ENCODE peak calls at places on chromosomes 5 and 9, in four cellular contexts. One of them, this sample, is unnamed. For H3K36me3, the result is how much of the 10 kb centered on the place peaks cover.

GRCh38 chr9:36948051-36948450 is 86.0 kb downstream of the PAX5 start:
- DNase-seq in neuronal stem cell: no peak
- DNase-seq in tibial nerve: no peak
- DNase-seq in effector memory CD4-positive, alpha-beta T cell: no peak
- DNase-seq in this sample: no peak

GRCh38 chr9:70043689-70044449 is at the start of gene MAMDC2:
- DNase-seq in neuronal stem cell: peak
- DNase-seq in tibial nerve: peak
- DNase-seq in effector memory CD4-positive, alpha-beta T cell: no peak
- DNase-seq in this sample: no peak

GRCh38 chr9:86660146-86660545 is 287.2 kb downstream of the GAS1 start:
- DNase-seq in neuronal stem cell: no peak
- DNase-seq in tibial nerve: no peak
- DNase-seq in effector memory CD4-positive, alpha-beta T cell: no peak
- DNase-seq in this sample: no peak

GRCh38 chr5:51439232-51439631 is 56.0 kb downstream of the ISL1 start:
- DNase-seq in neuronal stem cell: no peak
- DNase-seq in tibial nerve: no peak
- DNase-seq in effector memory CD4-positive, alpha-beta T cell: no peak
- DNase-seq in this sample: no peak

GRCh38 chr5:27491746-27492439 is 453.5 kb upstream of the CDH9 start:
- DNase-seq in neuronal stem cell: no peak
- DNase-seq in tibial nerve: no peak
- DNase-seq in effector memory CD4-positive, alpha-beta T cell: no peak
- DNase-seq in this sample: no peak

GRCh38 chr5:153860482-153860881 is 178.2 kb downstream of the FAM114A2 start:
- DNase-seq in neuronal stem cell: no peak
- DNase-seq in tibial nerve: no peak
- DNase-seq in effector memory CD4-positive, alpha-beta T cell: no peak
- DNase-seq in this sample: no peak

GRCh38 chr5:33440482-33441240 is at the start of gene TARS1:
- DNase-seq in neuronal stem cell: peak
- DNase-seq in tibial nerve: peak
- DNase-seq in effector memory CD4-positive, alpha-beta T cell: peak
- DNase-seq in this sample: peak

GRCh38 chr9:126415741-126416370 is 89.2 kb downstream of the MVB12B start:
- DNase-seq in neuronal stem cell: no peak
- DNase-seq in tibial nerve: no peak
- DNase-seq in effector memory CD4-positive, alpha-beta T cell: no peak
- DNase-seq in this sample: no peak

GRCh38 chr5:96871022-96871388 is 5.3 kb upstream of the ERAP2 start:
- DNase-seq in neuronal stem cell: no peak
- DNase-seq in tibial nerve: no peak
- DNase-seq in effector memory CD4-positive, alpha-beta T cell: no peak
- DNase-seq in this sample: no peak

GRCh38 chr9:126581893-126582292 is 31.8 kb upstream of the LMX1B start:
- DNase-seq in neuronal stem cell: no peak
- DNase-seq in tibial nerve: no peak
- DNase-seq in effector memory CD4-positive, alpha-beta T cell: no peak
- DNase-seq in this sample: no peak

GRCh38 chr5:172179032-172179989 is 8.7 kb downstream of the STK10 start:
- DNase-seq in neuronal stem cell: no peak
- DNase-seq in tibial nerve: no peak
- DNase-seq in effector memory CD4-positive, alpha-beta T cell: peak
- DNase-seq in this sample: no peak
- H3K4me3 ChIP-seq in neuronal stem cell: no peak
- H3K4me3 ChIP-seq in tibial nerve: peak
- H3K4me3 ChIP-seq in effector memory CD4-positive, alpha-beta T cell: peak
- H3K4me3 ChIP-seq in this sample: no peak

GRCh38 chr5:150156540-150156939 is 895 bp upstream of the PDGFRB start:
- DNase-seq in neuronal stem cell: no peak
- DNase-seq in tibial nerve: no peak
- DNase-seq in effector memory CD4-positive, alpha-beta T cell: no peak
- DNase-seq in this sample: no peak

GRCh38 chr5:150155258-150156032 is at the start of gene PDGFRB:
- DNase-seq in neuronal stem cell: peak
- DNase-seq in tibial nerve: peak
- DNase-seq in effector memory CD4-positive, alpha-beta T cell: no peak
- DNase-seq in this sample: no peak

GRCh38 chr5:150154618-150155134 is 969 bp downstream of the PDGFRB start:
- DNase-seq in neuronal stem cell: no peak
- DNase-seq in tibial nerve: no peak
- DNase-seq in effector memory CD4-positive, alpha-beta T cell: no peak
- DNase-seq in this sample: no peak

GRCh38 chr5:150153957-150154617 is 1.6 kb downstream of the PDGFRB start:
- DNase-seq in neuronal stem cell: no peak
- DNase-seq in tibial nerve: no peak
- DNase-seq in effector memory CD4-positive, alpha-beta T cell: no peak
- DNase-seq in this sample: no peak

DNA sequence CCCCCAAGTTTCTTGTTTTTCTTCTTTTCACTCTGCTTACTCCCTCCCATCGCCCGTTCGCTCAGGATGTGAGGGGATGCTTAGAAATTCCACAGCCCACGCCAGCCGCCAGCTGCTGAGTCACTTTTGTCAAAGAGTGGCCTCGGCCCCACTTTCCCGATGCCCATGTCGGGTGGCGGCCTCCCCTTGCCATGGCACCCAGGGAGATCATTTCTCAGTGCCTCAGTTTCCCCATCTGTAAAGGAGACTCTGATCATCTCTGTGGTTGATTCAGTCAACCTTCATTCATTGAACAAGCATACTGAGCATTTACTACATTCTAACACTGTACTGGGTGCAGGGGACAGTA is 362 bp upstream of the PDGFRB start:
- DNase-seq in neuronal stem cell: no peak
- DNase-seq in tibial nerve: no peak
- DNase-seq in effector memory CD4-positive, alpha-beta T cell: no peak
- DNase-seq in this sample: no peak
- H3K36me3 ChIP-seq in neuronal stem cell: under half
- H3K36me3 ChIP-seq in tibial nerve: under half
- H3K36me3 ChIP-seq in effector memory CD4-positive, alpha-beta T cell: under half
- H3K36me3 ChIP-seq in this sample: under half

GRCh38 chr5:132225165-132226032 is 2.3 kb downstream of the P4HA2 start:
- DNase-seq in neuronal stem cell: no peak
- DNase-seq in tibial nerve: peak
- DNase-seq in effector memory CD4-positive, alpha-beta T cell: no peak
- DNase-seq in this sample: no peak

GRCh38 chr5:132227485-132228240 is at the start of gene P4HA2:
- DNase-seq in neuronal stem cell: peak
- DNase-seq in tibial nerve: peak
- DNase-seq in effector memory CD4-positive, alpha-beta T cell: no peak
- DNase-seq in this sample: peak

GRCh38 chr5:132228241-132229035 is 785 bp upstream of the P4HA2 start:
- DNase-seq in neuronal stem cell: no peak
- DNase-seq in tibial nerve: no peak
- DNase-seq in effector memory CD4-positive, alpha-beta T cell: no peak
- DNase-seq in this sample: no peak

GRCh38 chr5:132226516-132227234 is 978 bp downstream of the P4HA2 start:
- DNase-seq in neuronal stem cell: no peak
- DNase-seq in tibial nerve: no peak
- DNase-seq in effector memory CD4-positive, alpha-beta T cell: no peak
- DNase-seq in this sample: no peak

GRCh38 chr5:132227235-132227484 is 493 bp downstream of the P4HA2 start:
- DNase-seq in neuronal stem cell: no peak
- DNase-seq in tibial nerve: no peak
- DNase-seq in effector memory CD4-positive, alpha-beta T cell: no peak
- DNase-seq in this sample: no peak
- H3K4me3 ChIP-seq in neuronal stem cell: peak
- H3K4me3 ChIP-seq in tibial nerve: peak
- H3K4me3 ChIP-seq in effector memory CD4-positive, alpha-beta T cell: peak
- H3K4me3 ChIP-seq in this sample: peak

DNA sequence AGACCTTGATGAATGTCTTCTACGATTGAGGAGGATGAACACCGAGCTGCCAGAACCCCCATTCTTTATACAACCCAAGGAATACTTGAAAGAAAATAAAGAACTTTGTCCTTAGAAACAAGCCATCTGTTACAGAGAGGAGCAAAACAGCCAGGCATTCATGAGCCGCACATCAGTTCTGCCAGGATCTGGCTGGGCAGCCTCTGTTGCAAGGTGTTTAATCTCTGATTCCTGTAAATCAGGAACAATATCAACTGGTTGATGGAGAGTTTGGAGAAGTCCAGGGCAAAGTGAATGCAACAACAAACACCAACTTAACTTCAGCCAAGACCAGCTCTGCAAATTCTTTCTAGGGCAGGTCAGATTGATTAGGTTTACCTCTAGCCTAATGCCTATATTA is 165.5 kb upstream of the DMAC1 start:
- DNase-seq in neuronal stem cell: no peak
- DNase-seq in tibial nerve: no peak
- DNase-seq in effector memory CD4-positive, alpha-beta T cell: no peak
- DNase-seq in this sample: no peak
- H3K36me3 ChIP-seq in neuronal stem cell: under half
- H3K36me3 ChIP-seq in tibial nerve: under half
- H3K36me3 ChIP-seq in effector memory CD4-positive, alpha-beta T cell: under half
- H3K36me3 ChIP-seq in this sample: under half

GRCh38 chr5:1767524-1768282 is 31.9 kb downstream of the MRPL36 start:
- DNase-seq in neuronal stem cell: no peak
- DNase-seq in tibial nerve: no peak
- DNase-seq in effector memory CD4-positive, alpha-beta T cell: no peak
- DNase-seq in this sample: no peak

GRCh38 chr5:1769752-1770442 is 29.7 kb downstream of the MRPL36 start:
- DNase-seq in neuronal stem cell: no peak
- DNase-seq in tibial nerve: no peak
- DNase-seq in effector memory CD4-positive, alpha-beta T cell: no peak
- DNase-seq in this sample: no peak

GRCh38 chr5:1770443-1770802 is 29.2 kb downstream of the MRPL36 start:
- DNase-seq in neuronal stem cell: no peak
- DNase-seq in tibial nerve: no peak
- DNase-seq in effector memory CD4-positive, alpha-beta T cell: no peak
- DNase-seq in this sample: no peak

GRCh38 chr5:1769017-1769640 is 30.5 kb downstream of the MRPL36 start:
- DNase-seq in neuronal stem cell: no peak
- DNase-seq in tibial nerve: no peak
- DNase-seq in effector memory CD4-positive, alpha-beta T cell: no peak
- DNase-seq in this sample: peak

DNA sequence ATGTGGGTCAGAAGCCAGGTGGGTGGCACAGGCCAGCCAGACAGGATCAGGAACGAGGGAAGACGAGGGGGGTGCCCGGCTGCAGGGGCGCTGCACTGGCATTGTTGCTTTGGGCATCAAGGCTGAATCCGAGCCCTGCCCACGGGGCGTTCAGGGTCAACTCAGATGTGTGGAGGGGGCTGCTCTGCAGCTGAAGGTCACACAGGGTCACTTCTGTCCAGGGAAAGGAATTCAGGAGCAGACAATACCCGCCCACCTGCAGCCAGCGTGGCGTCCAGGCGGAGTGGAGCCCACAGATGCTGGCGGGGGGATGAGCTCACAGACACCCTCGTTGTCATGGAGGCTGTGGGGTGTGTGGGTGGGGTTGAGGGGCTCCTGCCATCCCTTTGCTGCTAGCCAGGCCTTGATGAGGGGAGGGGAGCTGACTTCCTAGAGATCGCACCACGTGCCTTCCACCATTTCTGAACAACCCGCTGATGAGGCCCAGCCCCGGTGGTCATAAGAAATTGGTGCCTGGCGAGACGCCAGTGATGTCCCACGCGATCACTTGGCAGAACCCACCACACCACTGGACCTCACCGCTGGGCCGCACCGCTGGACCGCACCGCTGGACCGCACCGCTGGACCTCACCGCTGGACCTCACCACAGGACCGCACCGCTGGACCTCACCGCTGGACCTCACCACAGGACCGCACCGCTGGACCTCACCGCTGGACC is 31.2 kb downstream of the MRPL36 start:
- DNase-seq in neuronal stem cell: peak
- DNase-seq in tibial nerve: no peak
- DNase-seq in effector memory CD4-positive, alpha-beta T cell: no peak
- DNase-seq in this sample: no peak
- H3K4me3 ChIP-seq in neuronal stem cell: no peak
- H3K4me3 ChIP-seq in tibial nerve: no peak
- H3K4me3 ChIP-seq in effector memory CD4-positive, alpha-beta T cell: no peak
- H3K4me3 ChIP-seq in this sample: no peak

GRCh38 chr9:113995963-113996362 is 82.1 kb downstream of the AMBP start:
- DNase-seq in neuronal stem cell: no peak
- DNase-seq in tibial nerve: no peak
- DNase-seq in effector memory CD4-positive, alpha-beta T cell: no peak
- DNase-seq in this sample: no peak

GRCh38 chr9:113992276-113992951 is 85.7 kb downstream of the AMBP start:
- DNase-seq in neuronal stem cell: no peak
- DNase-seq in tibial nerve: peak
- DNase-seq in effector memory CD4-positive, alpha-beta T cell: no peak
- DNase-seq in this sample: no peak

GRCh38 chr9:113992994-113993393 is 85.1 kb downstream of the AMBP start:
- DNase-seq in neuronal stem cell: no peak
- DNase-seq in tibial nerve: no peak
- DNase-seq in effector memory CD4-positive, alpha-beta T cell: no peak
- DNase-seq in this sample: no peak

GRCh38 chr9:113991714-113992113 is 86.4 kb downstream of the AMBP start:
- DNase-seq in neuronal stem cell: no peak
- DNase-seq in tibial nerve: no peak
- DNase-seq in effector memory CD4-positive, alpha-beta T cell: no peak
- DNase-seq in this sample: no peak

DNA sequence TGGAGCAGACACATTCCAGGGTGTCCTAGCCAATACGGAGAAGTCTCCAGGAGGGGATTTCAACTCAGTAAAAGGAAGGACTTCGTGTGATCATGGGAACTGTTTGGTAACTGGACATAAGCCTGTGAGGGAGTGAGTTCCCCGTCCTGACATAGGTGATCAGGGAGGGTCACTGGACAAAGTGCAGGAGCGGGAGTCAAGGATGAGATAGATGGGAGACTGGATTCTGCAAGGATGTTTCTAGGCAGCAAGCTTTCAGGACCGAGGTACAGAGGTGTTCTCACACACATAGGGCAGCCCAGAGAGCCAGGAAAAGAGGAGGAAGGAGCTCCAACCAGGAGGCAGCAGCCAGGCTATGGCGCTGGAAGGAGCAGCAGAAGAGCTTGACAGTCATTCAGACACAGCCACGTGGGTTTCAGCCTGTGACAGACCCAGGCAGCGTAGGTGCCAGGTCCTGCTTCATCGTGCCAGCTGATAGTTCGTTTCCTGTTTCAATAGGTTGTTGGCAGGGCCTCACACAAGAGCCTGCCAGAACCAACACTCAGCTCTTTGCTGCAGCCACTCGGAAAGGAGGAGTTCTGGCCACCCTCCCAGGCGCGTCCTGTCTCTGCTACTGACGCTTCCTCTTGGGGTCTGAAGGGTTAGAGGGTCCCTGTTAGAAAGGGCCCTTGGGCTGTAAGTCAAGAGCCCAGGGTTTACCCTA is 84.1 kb downstream of the AMBP start:
- DNase-seq in neuronal stem cell: no peak
- DNase-seq in tibial nerve: peak
- DNase-seq in effector memory CD4-positive, alpha-beta T cell: no peak
- DNase-seq in this sample: no peak
- H3K36me3 ChIP-seq in neuronal stem cell: under half
- H3K36me3 ChIP-seq in tibial nerve: under half
- H3K36me3 ChIP-seq in effector memory CD4-positive, alpha-beta T cell: under half
- H3K36me3 ChIP-seq in this sample: under half

DNA sequence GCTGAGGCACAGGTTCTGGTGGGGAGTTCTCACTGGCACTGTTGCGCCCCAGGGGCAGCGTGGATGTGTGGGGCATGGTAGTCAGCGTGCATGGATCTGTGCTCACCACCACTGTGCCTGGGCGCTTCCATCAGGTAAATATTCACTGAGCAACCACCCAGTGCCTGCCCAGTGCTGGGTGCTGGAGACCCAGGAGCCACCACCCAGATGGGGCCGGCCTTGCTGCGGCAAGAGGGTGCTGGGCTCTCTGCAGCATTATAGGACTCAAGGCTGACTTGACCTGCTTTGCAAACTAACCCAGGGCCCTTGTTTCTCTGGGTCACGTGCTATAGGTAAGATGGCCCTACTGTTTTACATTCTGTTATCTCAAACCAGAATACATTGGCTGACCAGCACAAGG is 60.5 kb downstream of the DAP start:
- DNase-seq in neuronal stem cell: no peak
- DNase-seq in tibial nerve: no peak
- DNase-seq in effector memory CD4-positive, alpha-beta T cell: no peak
- DNase-seq in this sample: no peak
- H3K4me3 ChIP-seq in neuronal stem cell: no peak
- H3K4me3 ChIP-seq in tibial nerve: no peak
- H3K4me3 ChIP-seq in effector memory CD4-positive, alpha-beta T cell: no peak
- H3K4me3 ChIP-seq in this sample: no peak